ENCODE peak calls at places on chromosomes 5 and 9, in eight cellular contexts. One of them, this sample, is unnamed.

GRCh38 chr5:95842955-95843544 is 20.5 kb upstream of the GLRX start:
- DNase-seq in head of caudate nucleus: no peak
- DNase-seq in OCI-LY7: peak
- DNase-seq in mammary epithelial cell: no peak
- DNase-seq in ELR: peak
- DNase-seq in AG09309: no peak
- DNase-seq in EL: peak
- DNase-seq in T-helper 9 cell: peak
- DNase-seq in this sample: no peak

GRCh38 chr5:32030226-32030625 is 143.9 kb downstream of the GOLPH3 start:
- DNase-seq in EL: peak
- DNase-seq in AG09309: no peak
- DNase-seq in ELR: peak
- DNase-seq in OCI-LY7: no peak
- DNase-seq in mammary epithelial cell: peak
- DNase-seq in head of caudate nucleus: no peak
- DNase-seq in T-helper 9 cell: no peak
- DNase-seq in this sample: peak

GRCh38 chr5:96331210-96331609 is 101.8 kb downstream of the PCSK1 start:
- DNase-seq in mammary epithelial cell: peak
- DNase-seq in EL: peak
- DNase-seq in ELR: no peak
- DNase-seq in AG09309: no peak
- DNase-seq in OCI-LY7: no peak
- DNase-seq in head of caudate nucleus: peak
- DNase-seq in T-helper 9 cell: no peak
- DNase-seq in this sample: peak

GRCh38 chr9:91771027-91771426 is 179.0 kb downstream of the ROR2 start:
- DNase-seq in T-helper 9 cell: no peak
- DNase-seq in head of caudate nucleus: no peak
- DNase-seq in ELR: peak
- DNase-seq in OCI-LY7: peak
- DNase-seq in AG09309: peak
- DNase-seq in mammary epithelial cell: peak
- DNase-seq in EL: peak
- DNase-seq in this sample: peak

GRCh38 chr5:172772112-172772906 is 1.3 kb upstream of the DUSP1 start:
- DNase-seq in OCI-LY7: peak
- DNase-seq in head of caudate nucleus: peak
- DNase-seq in T-helper 9 cell: peak
- DNase-seq in EL: peak
- DNase-seq in ELR: peak
- DNase-seq in mammary epithelial cell: peak
- DNase-seq in AG09309: peak
- DNase-seq in this sample: peak

GRCh38 chr5:135244620-135245021 is 154.4 kb downstream of the MACROH2A1 start:
- DNase-seq in mammary epithelial cell: no peak
- DNase-seq in ELR: no peak
- DNase-seq in head of caudate nucleus: no peak
- DNase-seq in AG09309: no peak
- DNase-seq in OCI-LY7: no peak
- DNase-seq in EL: no peak
- DNase-seq in T-helper 9 cell: no peak
- DNase-seq in this sample: no peak

GRCh38 chr9:98129451-98129881 is 10.4 kb upstream of the TRIM14 start:
- DNase-seq in head of caudate nucleus: peak
- DNase-seq in EL: no peak
- DNase-seq in T-helper 9 cell: no peak
- DNase-seq in AG09309: no peak
- DNase-seq in OCI-LY7: peak
- DNase-seq in mammary epithelial cell: no peak
- DNase-seq in ELR: peak
- DNase-seq in this sample: no peak

GRCh38 chr9:122206118-122207046 is 22.4 kb downstream of the LHX6 start:
- DNase-seq in AG09309: peak
- DNase-seq in ELR: peak
- DNase-seq in OCI-LY7: no peak
- DNase-seq in mammary epithelial cell: peak
- DNase-seq in head of caudate nucleus: no peak
- DNase-seq in EL: peak
- DNase-seq in T-helper 9 cell: no peak
- DNase-seq in this sample: peak

GRCh38 chr9:105319514-105319863 is 75.0 kb downstream of the SLC44A1 start:
- DNase-seq in mammary epithelial cell: no peak
- DNase-seq in EL: no peak
- DNase-seq in head of caudate nucleus: no peak
- DNase-seq in T-helper 9 cell: no peak
- DNase-seq in ELR: no peak
- DNase-seq in AG09309: no peak
- DNase-seq in OCI-LY7: no peak
- DNase-seq in this sample: no peak

GRCh38 chr9:132241840-132242620 is 80.2 kb downstream of the NTNG2 start:
- DNase-seq in head of caudate nucleus: no peak
- DNase-seq in AG09309: no peak
- DNase-seq in ELR: peak
- DNase-seq in OCI-LY7: peak
- DNase-seq in EL: no peak
- DNase-seq in mammary epithelial cell: no peak
- DNase-seq in T-helper 9 cell: peak
- DNase-seq in this sample: no peak

GRCh38 chr5:145968970-145969713 is 32.8 kb downstream of the SH3RF2 start:
- DNase-seq in T-helper 9 cell: no peak
- DNase-seq in head of caudate nucleus: no peak
- DNase-seq in OCI-LY7: no peak
- DNase-seq in EL: no peak
- DNase-seq in mammary epithelial cell: no peak
- DNase-seq in ELR: no peak
- DNase-seq in AG09309: no peak
- DNase-seq in this sample: no peak

GRCh38 chr9:104633976-104634520 is 16.0 kb upstream of the OR13C9 start:
- DNase-seq in ELR: no peak
- DNase-seq in EL: no peak
- DNase-seq in mammary epithelial cell: no peak
- DNase-seq in AG09309: no peak
- DNase-seq in head of caudate nucleus: no peak
- DNase-seq in OCI-LY7: no peak
- DNase-seq in T-helper 9 cell: no peak
- DNase-seq in this sample: no peak